ENCODE peak calls at places on chromosomes 5 and 9, in six cellular contexts. O, D, J, P, S and G are unnamed samples.

GRCh38 chr9:113155911-113156559 is 5.2 kb downstream of the SLC31A2 start:
- DNase-seq in O (no peak), D (no peak), J (no peak), P (peak; percentile 85), S (no peak), G (peak; percentile 18)

GRCh38 chr5:19855031-19855430 is 133.0 kb downstream of the CDH18 start:
- DNase-seq in O (no peak), D (peak; percentile 72), J (no peak), P (no peak), S (no peak), G (no peak)

GRCh38 chr9:73176450-73176875 is 24.8 kb downstream of the ANXA1 start:
- DNase-seq in O (no peak), D (peak; percentile 81), J (peak; percentile 55), P (no peak), S (no peak), G (no peak)

GRCh38 chr9:87530716-87531115 is 33.0 kb downstream of the DAPK1 start:
- DNase-seq in O (no peak), D (no peak), J (no peak), P (no peak), S (no peak), G (no peak)

GRCh38 chr5:166240705-166241104 is 2050.7 kb upstream of the WWC1 start:
- DNase-seq in O (no peak), D (no peak), J (no peak), P (no peak), S (no peak), G (no peak)

GRCh38 chr9:33637881-33638280 is 113.8 kb downstream of the ANKRD18B start:
- DNase-seq in O (no peak), D (no peak), J (no peak), P (no peak), S (no peak), G (no peak)

GRCh38 chr9:110426052-110426709 is 88.5 kb upstream of the TXNDC8 start:
- DNase-seq in O (no peak), D (peak; percentile 13), J (no peak), P (peak; percentile 25), S (no peak), G (no peak)

GRCh38 chr5:178287091-178287790 is 54.6 kb upstream of the PHYKPL start:
- DNase-seq in O (no peak), D (no peak), J (peak; percentile 19), P (no peak), S (no peak), G (no peak)

GRCh38 chr9:134655101-134655500 is 13.5 kb downstream of the COL5A1 start:
- DNase-seq in O (no peak), D (no peak), J (peak; percentile 45), P (no peak), S (no peak), G (no peak)

GRCh38 chr9:124202447-124202971 is 55.2 kb upstream of the NEK6 start:
- DNase-seq in O (peak; percentile 42), D (no peak), J (peak; percentile 84), P (peak; percentile 32), S (no peak), G (peak; percentile 98)

GRCh38 chr5:15901151-15901550 is 278.4 kb downstream of the MARCHF11 start:
- DNase-seq in O (no peak), D (no peak), J (no peak), P (no peak), S (no peak), G (no peak)

GRCh38 chr9:75197521-75197920 is 109.2 kb downstream of the OSTF1 start:
- DNase-seq in O (no peak), D (no peak), J (no peak), P (no peak), S (no peak), G (no peak)

GRCh38 chr9:81621785-81622243 is 67.5 kb downstream of the TLE1 start:
- DNase-seq in O (peak; percentile 46), D (no peak), J (no peak), P (no peak), S (no peak), G (no peak)

GRCh38 chr5:73234156-73234555 is 61.2 kb downstream of the TMEM174 start:
- DNase-seq in O (no peak), D (no peak), J (no peak), P (no peak), S (no peak), G (no peak)

GRCh38 chr5:158882236-158882635 is 217.5 kb downstream of the EBF1 start:
- DNase-seq in O (no peak), D (no peak), J (no peak), P (no peak), S (no peak), G (peak; percentile 8)

GRCh38 chr5:82365744-82366228 is 87.6 kb upstream of the RPS23 start:
- DNase-seq in O (no peak), D (peak; percentile 100), J (no peak), P (no peak), S (no peak), G (peak; percentile 37)

GRCh38 chr9:119114681-119115080 is 254.6 kb downstream of the BRINP1 start:
- DNase-seq in O (peak; percentile 34), D (no peak), J (no peak), P (no peak), S (no peak), G (no peak)

GRCh38 chr5:127294829-127295228 is 4.2 kb downstream of the MEGF10 start:
- DNase-seq in O (no peak), D (no peak), J (no peak), P (no peak), S (no peak), G (no peak)

GRCh38 chr5:43010956-43011355 is 29.2 kb downstream of the ANXA2R start:
- DNase-seq in O (no peak), D (no peak), J (no peak), P (no peak), S (no peak), G (no peak)

GRCh38 chr9:80156262-80156661 is 584.5 kb downstream of the TLE4 start:
- DNase-seq in O (no peak), D (no peak), J (no peak), P (no peak), S (no peak), G (no peak)

GRCh38 chr5:149298163-149298562 is 26.5 kb downstream of the AFAP1L1 start:
- DNase-seq in O (no peak), D (peak; percentile 63), J (no peak), P (no peak), S (no peak), G (no peak)

GRCh38 chr5:72661405-72661804 is 154.2 kb upstream of the ZNF366 start:
- DNase-seq in O (peak; percentile 31), D (no peak), J (no peak), P (no peak), S (no peak), G (no peak)

GRCh38 chr5:175306381-175306780 is 137.6 kb downstream of the DRD1 start:
- DNase-seq in O (no peak), D (no peak), J (no peak), P (no peak), S (no peak), G (no peak)

GRCh38 chr9:81022177-81022576 is 667.2 kb downstream of the TLE1 start:
- DNase-seq in O (no peak), D (no peak), J (no peak), P (no peak), S (no peak), G (no peak)

GRCh38 chr5:172007795-172008465 is 1.5 kb upstream of the FBXW11 start:
- DNase-seq in O (no peak), D (peak; percentile 85), J (no peak), P (no peak), S (no peak), G (no peak)

GRCh38 chr9:79210541-79211243 is 361.1 kb upstream of the TLE4 start:
- DNase-seq in O (no peak), D (no peak), J (no peak), P (no peak), S (no peak), G (no peak)

GRCh38 chr5:107671742-107672211 is 1.0 kb upstream of the EFNA5 start:
- DNase-seq in O (peak; percentile 93), D (peak; percentile 86), J (no peak), P (no peak), S (no peak), G (no peak)

GRCh38 chr9:136092353-136092650 is 2.8 kb downstream of the NACC2 start:
- DNase-seq in O (no peak), D (no peak), J (no peak), P (no peak), S (no peak), G (no peak)

GRCh38 chr5:36590513-36591286 is 15.7 kb upstream of the SLC1A3 start:
- DNase-seq in O (peak; percentile 46), D (no peak), J (no peak), P (no peak), S (no peak), G (no peak)
- H3K4me3 ChIP-seq in O (no peak overlapping the region), D (no peak overlapping the region), J (no peak overlapping the region), P (no peak overlapping the region), S (no peak overlapping the region), G (no peak overlapping the region)

GRCh38 chr5:36153727-36154126 is 1.8 kb downstream of the SKP2 start:
- DNase-seq in O (no peak), D (no peak), J (no peak), P (no peak), S (no peak), G (no peak)

GRCh38 chr5:36155291-36155690 is 3.4 kb downstream of the SKP2 start:
- DNase-seq in O (peak; percentile 42), D (no peak), J (no peak), P (no peak), S (no peak), G (no peak)

GRCh38 chr5:36152324-36153298 is 700 bp downstream of the SKP2 start:
- DNase-seq in O (peak; percentile 46), D (no peak), J (no peak), P (no peak), S (no peak), G (peak; percentile 10)

GRCh38 chr5:36151434-36152323 is at the start of the genes LMBRD2 and SKP2:
- DNase-seq in O (peak; percentile 99), D (peak; percentile 97), J (peak; percentile 99), P (peak; percentile 97), S (peak; percentile 93), G (peak; percentile 98)

GRCh38 chr5:36153299-36153677 is 1.4 kb downstream of the SKP2 start:
- DNase-seq in O (no peak), D (no peak), J (no peak), P (no peak), S (no peak), G (no peak)
- H3K4me3 ChIP-seq in O (no peak overlapping the region), D (peak overlapping the region; percentile 84), J (no peak overlapping the region), P (peak overlapping the region; percentile 81), S (peak overlapping the region; percentile 83), G (peak overlapping the region; percentile 84)

GRCh38 chr9:69180670-69181069 is 6.6 kb downstream of the TJP2 start:
- DNase-seq in O (peak; percentile 85), D (peak; percentile 98), J (peak; percentile 75), P (peak; percentile 24), S (no peak), G (peak; percentile 26)
- H3K4me3 ChIP-seq in O (no peak overlapping the region), D (peak overlapping the region; percentile 13), J (no peak overlapping the region), P (no peak overlapping the region), S (no peak overlapping the region), G (no peak overlapping the region)

DNA sequence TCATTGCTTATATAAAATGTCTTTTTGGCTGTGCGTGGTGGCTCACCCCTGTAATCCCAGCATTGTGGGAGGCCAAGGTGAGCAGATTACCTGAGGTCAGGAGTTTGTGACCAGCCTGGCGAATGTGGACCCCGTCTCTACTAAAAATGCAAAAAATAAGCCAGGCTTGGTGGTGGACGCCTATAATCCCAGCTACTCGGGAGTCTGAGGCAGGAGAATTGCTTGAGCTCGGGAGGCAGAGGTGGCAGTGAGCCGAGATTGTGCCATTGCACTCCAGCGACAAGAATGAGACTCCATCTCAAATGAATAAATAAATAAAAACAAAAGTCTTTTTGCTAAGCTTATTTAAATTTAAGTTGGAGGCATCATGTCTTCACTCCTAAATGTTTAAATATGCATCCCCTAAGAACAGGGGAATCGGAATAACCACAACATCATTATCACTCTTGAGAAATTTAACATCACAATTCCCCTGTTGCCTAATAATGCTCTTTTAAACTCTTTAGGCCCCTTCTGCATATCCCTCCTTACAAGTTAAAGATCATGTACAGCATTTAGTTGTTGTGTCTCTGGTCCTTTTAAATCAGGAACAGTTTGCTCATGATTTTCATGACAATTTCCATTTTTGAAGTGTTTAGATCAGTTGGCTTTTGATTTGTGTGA is 72.8 kb downstream of the ERBIN start:
- DNase-seq in O (no peak), D (no peak), J (no peak), P (no peak), S (no peak), G (no peak)
- H3K4me3 ChIP-seq in O (no peak overlapping the region), D (no peak overlapping the region), J (no peak overlapping the region), P (no peak overlapping the region), S (no peak overlapping the region), G (no peak overlapping the region)